ENCODE peak calls at places on chromosome 9, in five cellular contexts. A is stromal cell of bone marrow; D is stimulated activated CD4-positive, alpha-beta T cell treated with anti-CD3 and anti-CD28 coated beads, Interleukin-15, amount 100 ng/mL, for 24 hours; M is NCI-H1436; R is retinal pigment epithelial cell. H is an unnamed sample.

GRCh38 chr9:13443380-13444271 is 164.1 kb upstream of the MPDZ start:
- DNase-seq in D (no peak), A (no peak), M (peak), R (no peak), H (no peak)

GRCh38 chr9:126459965-126460843 is 133.6 kb downstream of the MVB12B start:
- DNase-seq in R (no peak), D (no peak), A (no peak), M (no peak), H (no peak)

GRCh38 chr9:122218070-122218884 is 10.5 kb downstream of the LHX6 start:
- DNase-seq in D (no peak), M (no peak), A (no peak), R (no peak), H (no peak)

GRCh38 chr9:96318921-96319560 is 17.1 kb upstream of the HSD17B3 start:
- DNase-seq in R (no peak), M (no peak), A (no peak), D (no peak), H (no peak)

GRCh38 chr9:126431112-126431742 is 104.6 kb downstream of the MVB12B start:
- DNase-seq in R (no peak), A (no peak), M (no peak), D (no peak), H (no peak)

GRCh38 chr9:8816361-8816760 is 1016.8 kb upstream of the DMAC1 start:
- DNase-seq in D (no peak), A (no peak), R (no peak), M (no peak), H (no peak)

GRCh38 chr9:134922932-134923240 is 5.2 kb upstream of the FCN1 start:
- DNase-seq in A (no peak), M (no peak), R (no peak), D (no peak), H (no peak)

GRCh38 chr9:124510650-124511425 is 3.6 kb upstream of the NR5A1 start:
- DNase-seq in A (no peak), M (no peak), D (no peak), R (no peak), H (no peak)

GRCh38 chr9:115202181-115202580 is 84.2 kb upstream of the TNC start:
- DNase-seq in A (no peak), R (no peak), M (no peak), D (no peak), H (no peak)

H was measured in brain pericyte.